ENCODE peak calls at places on chromosome 19, in five cellular contexts. L is HCT116, J is cardiac muscle cell, T is fibroblast of pulmonary artery, D is left ventricle myocardium inferior. P is an unnamed sample.

GRCh38 chr19:17889609-17890214 is 18.0 kb downstream of the SLC5A5 start:
- DNase-seq in L (no peak), J (peak), T (peak), D (no peak), P (no peak)

GRCh38 chr19:30545752-30546151 is 173.6 kb downstream of the ZNF536 start:
- DNase-seq in L (no peak), J (no peak), T (no peak), D (no peak), P (no peak)

GRCh38 chr19:4278460-4278901 is 585 bp upstream of the SHD start:
- DNase-seq in L (no peak), J (no peak), T (no peak), D (no peak), P (no peak)

GRCh38 chr19:45468159-45468651 is 409 bp downstream of the FOSB start:
- DNase-seq in L (no peak), J (peak), T (no peak), D (no peak), P (peak)

GRCh38 chr19:18629166-18630088 is 7.4 kb upstream of the KLHL26 start:
- DNase-seq in L (no peak), J (peak), T (peak), D (peak), P (no peak)

GRCh38 chr19:29884044-29884443 is 58.0 kb upstream of the URI1 start:
- DNase-seq in L (no peak), J (no peak), T (no peak), D (no peak), P (no peak)

GRCh38 chr19:56217039-56217949 is 15.2 kb downstream of the ZSCAN5C start:
- DNase-seq in L (no peak), J (peak), T (peak), D (peak), P (no peak)

GRCh38 chr19:6718741-6719539 is 1.5 kb downstream of the C3 start:
- DNase-seq in L (peak), J (peak), T (peak), D (no peak), P (peak)

GRCh38 chr19:7622933-7623685 is 6.2 kb downstream of the XAB2 start:
- DNase-seq in L (no peak), J (no peak), T (no peak), D (no peak), P (no peak)

GRCh38 chr19:51687791-51688664 is 5.1 kb upstream of the SPACA6 start:
- DNase-seq in L (no peak), J (peak), T (peak), D (peak), P (no peak)

GRCh38 chr19:45302416-45302815 is 20.3 kb downstream of the CKM start:
- DNase-seq in L (no peak), J (no peak), T (no peak), D (no peak), P (no peak)

GRCh38 chr19:16660763-16661479 is at the start of gene TMEM38A:
- DNase-seq in L (no peak), J (peak), T (no peak), D (peak), P (no peak)

GRCh38 chr19:5090780-5091575 is 122.1 kb downstream of the KDM4B start:
- DNase-seq in L (no peak), J (peak), T (peak), D (peak), P (no peak)

GRCh38 chr19:19582471-19582870 is 36.0 kb downstream of the PBX4 start:
- DNase-seq in L (no peak), J (no peak), T (no peak), D (no peak), P (no peak)

GRCh38 chr19:3642987-3643386 is 16.4 kb upstream of the CACTIN start:
- DNase-seq in L (peak), J (no peak), T (no peak), D (no peak), P (no peak)

GRCh38 chr19:12833747-12834417 is 497 bp downstream of the RTBDN start:
- DNase-seq in L (no peak), J (peak), T (no peak), D (no peak), P (no peak)

GRCh38 chr19:3923912-3924311 is 9.0 kb upstream of the NMRK2 start:
- DNase-seq in L (no peak), J (no peak), T (no peak), D (no peak), P (no peak)

GRCh38 chr19:12065100-12065538 is 588 bp downstream of the ZNF844 start:
- DNase-seq in L (no peak), J (peak), T (peak), D (peak), P (no peak)

DNA sequence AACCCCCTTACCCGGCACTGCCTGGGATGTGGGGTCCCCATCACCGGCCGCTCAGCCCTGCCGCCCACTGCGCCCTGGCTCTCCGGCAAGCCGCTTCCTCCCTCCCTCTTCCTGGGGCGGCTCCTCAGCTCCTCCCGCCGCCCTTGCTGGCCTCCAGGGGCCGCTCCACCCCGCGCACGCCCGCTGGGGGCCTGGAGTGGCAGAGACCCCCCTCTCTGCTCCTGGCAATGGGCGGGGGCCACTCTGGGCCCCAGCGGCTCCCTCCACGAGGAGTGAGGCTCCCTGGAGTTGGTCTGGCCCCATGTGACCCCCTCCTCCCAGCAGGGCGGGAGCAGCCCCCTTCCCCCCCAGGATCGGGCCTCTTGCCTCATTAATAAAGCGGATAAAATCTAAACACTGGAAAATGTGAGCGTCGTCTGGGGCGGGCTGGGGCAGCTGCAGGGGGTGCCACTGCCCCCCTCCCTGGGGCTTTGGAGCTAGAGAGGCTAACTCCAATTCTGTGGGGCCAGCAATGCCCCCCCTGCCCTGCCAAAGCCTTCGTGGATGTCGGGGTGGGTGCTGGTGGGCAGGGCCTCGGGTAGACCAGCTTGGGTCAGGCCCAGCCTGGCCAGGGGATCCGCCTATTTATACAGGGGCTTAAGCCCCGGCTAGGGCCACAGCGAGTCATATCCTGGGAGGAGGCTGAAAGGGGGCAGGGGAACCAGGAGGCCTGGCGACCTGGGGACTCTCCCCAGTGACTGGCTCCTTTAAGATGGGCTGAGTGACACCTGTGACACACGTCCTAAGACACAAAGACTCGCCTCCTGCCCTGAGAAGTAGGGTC is at the start of gene PTGER1:
- DNase-seq in L (peak), J (peak), T (no peak), D (no peak), P (no peak)
- TF ChIP-seq CTCF in L (peak), J (peak), T (peak), D (peak), P (peak)

GRCh38 chr19:49070416-49070815 is 2.1 kb downstream of the KCNA7 start:
- DNase-seq in L (no peak), J (no peak), T (no peak), D (no peak), P (no peak)

GRCh38 chr19:49071860-49072547 is 495 bp downstream of the KCNA7 start:
- DNase-seq in L (no peak), J (no peak), T (no peak), D (no peak), P (no peak)

GRCh38 chr19:49069026-49069425 is 3.5 kb downstream of the KCNA7 start:
- DNase-seq in L (no peak), J (no peak), T (no peak), D (no peak), P (no peak)

DNA sequence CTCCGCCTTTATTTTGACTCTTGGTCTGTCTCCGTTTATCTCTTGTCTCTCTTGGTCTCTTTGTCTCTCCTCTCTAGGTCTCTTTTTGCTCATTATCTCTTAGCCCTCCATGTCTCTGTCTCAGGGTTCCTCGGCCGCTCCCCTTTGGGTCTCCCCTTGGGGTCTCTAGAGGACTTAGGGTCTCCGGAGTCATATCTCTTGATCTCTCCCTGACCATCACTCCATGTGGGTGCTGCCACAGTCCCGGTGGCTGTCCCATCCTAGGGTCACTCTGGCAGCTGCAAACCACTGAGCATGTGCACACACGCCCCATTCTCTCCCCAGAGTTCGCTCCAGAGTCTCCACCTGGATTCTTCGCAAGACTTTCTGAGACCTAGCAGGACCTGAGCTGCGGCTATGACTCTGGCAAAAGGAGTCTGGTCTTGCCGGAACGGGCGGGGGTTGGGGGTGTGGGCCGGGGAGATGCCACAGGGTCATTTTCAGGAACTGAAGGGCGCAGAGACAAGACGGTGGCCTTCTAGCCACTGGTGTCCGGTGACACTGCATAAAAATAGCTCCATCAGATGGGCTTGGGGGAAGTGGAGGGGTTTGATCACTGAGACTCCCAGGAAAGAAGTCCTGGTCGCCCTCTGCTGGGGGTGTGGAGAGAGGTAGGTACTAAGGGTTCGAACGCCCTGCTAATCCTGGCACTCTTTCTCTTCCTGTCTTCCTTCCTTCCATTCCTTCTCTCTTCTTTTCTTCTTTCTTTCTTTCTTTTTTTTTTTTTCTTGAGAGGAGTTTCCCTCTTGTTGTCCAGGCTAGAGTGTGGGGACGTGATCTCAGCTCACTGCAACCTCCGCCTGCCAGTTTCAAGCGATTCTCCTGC is 1.2 kb upstream of the KCNA7 start:
- DNase-seq in L (peak), J (no peak), T (no peak), D (no peak), P (no peak)
- TF ChIP-seq CTCF in L (peak), J (peak), T (peak), D (peak), P (no peak)

GRCh38 chr19:33946535-33947323 is 150.1 kb downstream of the KCTD15 start:
- DNase-seq in L (no peak), J (no peak), T (no peak), D (no peak), P (no peak)

GRCh38 chr19:33950141-33950805 is 153.6 kb downstream of the KCTD15 start:
- DNase-seq in L (no peak), J (peak), T (peak), D (no peak), P (no peak)

GRCh38 chr19:33948651-33949335 is 152.1 kb downstream of the KCTD15 start:
- DNase-seq in L (no peak), J (no peak), T (no peak), D (no peak), P (no peak)

GRCh38 chr19:33953023-33953422 is 156.4 kb downstream of the KCTD15 start:
- DNase-seq in L (no peak), J (no peak), T (no peak), D (no peak), P (no peak)

GRCh38 chr19:33947565-33947964 is 150.9 kb downstream of the KCTD15 start:
- DNase-seq in L (no peak), J (no peak), T (peak), D (no peak), P (no peak)
- TF ChIP-seq CTCF in L (peak), J (no peak), T (peak), D (no peak), P (no peak)

GRCh38 chr19:1261512-1261862 is 7.6 kb upstream of the CIRBP start:
- DNase-seq in L (no peak), J (no peak), T (no peak), D (no peak), P (no peak)
- TF ChIP-seq CTCF in L (peak), J (peak), T (peak), D (peak), P (peak)

GRCh38 chr19:46678110-46678732 is 17.2 kb upstream of the DACT3 start:
- DNase-seq in L (peak), J (no peak), T (peak), D (no peak), P (no peak)
- TF ChIP-seq CTCF in L (no peak), J (no peak), T (no peak), D (no peak), P (no peak)

GRCh38 chr19:10936661-10937084 is 8.1 kb downstream of the TIMM29 start:
- DNase-seq in L (peak), J (peak), T (peak), D (no peak), P (no peak)
- TF ChIP-seq CTCF in L (peak), J (peak), T (peak), D (peak), P (peak)

GRCh38 chr19:43300876-43301765 is 31.8 kb upstream of the PSG9 start:
- DNase-seq in L (no peak), J (no peak), T (no peak), D (no peak), P (no peak)

GRCh38 chr19:43308244-43308815 is 39.0 kb upstream of the PSG9 start:
- DNase-seq in L (no peak), J (no peak), T (no peak), D (no peak), P (no peak)

GRCh38 chr19:43306097-43306496 is 36.8 kb upstream of the PSG9 start:
- DNase-seq in L (no peak), J (no peak), T (no peak), D (no peak), P (no peak)

GRCh38 chr19:43310221-43310620 is 40.9 kb upstream of the PSG9 start:
- DNase-seq in L (no peak), J (no peak), T (no peak), D (no peak), P (no peak)

DNA sequence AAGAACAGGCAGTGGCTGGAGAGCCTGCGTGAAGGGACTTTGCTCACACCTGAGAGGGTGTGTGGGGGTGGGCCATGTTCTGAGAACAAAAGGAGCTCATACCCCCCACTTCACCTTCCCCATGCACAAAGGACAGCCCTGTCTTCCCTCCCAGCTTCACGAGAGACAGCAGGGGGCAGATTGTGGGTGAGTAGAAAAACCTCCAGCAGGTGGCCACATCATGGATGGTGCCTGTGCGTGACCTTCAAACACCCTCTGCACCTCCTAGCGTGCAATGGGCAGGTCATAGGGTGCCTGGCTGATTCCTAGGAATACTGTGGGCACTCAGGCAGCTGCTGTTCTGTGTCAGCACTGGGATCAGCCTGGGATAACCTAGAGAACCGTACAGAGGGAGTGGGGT is 36.3 kb upstream of the PSG9 start:
- DNase-seq in L (no peak), J (no peak), T (no peak), D (no peak), P (no peak)
- TF ChIP-seq CTCF in L (peak), J (no peak), T (no peak), D (no peak), P (no peak)

DNA sequence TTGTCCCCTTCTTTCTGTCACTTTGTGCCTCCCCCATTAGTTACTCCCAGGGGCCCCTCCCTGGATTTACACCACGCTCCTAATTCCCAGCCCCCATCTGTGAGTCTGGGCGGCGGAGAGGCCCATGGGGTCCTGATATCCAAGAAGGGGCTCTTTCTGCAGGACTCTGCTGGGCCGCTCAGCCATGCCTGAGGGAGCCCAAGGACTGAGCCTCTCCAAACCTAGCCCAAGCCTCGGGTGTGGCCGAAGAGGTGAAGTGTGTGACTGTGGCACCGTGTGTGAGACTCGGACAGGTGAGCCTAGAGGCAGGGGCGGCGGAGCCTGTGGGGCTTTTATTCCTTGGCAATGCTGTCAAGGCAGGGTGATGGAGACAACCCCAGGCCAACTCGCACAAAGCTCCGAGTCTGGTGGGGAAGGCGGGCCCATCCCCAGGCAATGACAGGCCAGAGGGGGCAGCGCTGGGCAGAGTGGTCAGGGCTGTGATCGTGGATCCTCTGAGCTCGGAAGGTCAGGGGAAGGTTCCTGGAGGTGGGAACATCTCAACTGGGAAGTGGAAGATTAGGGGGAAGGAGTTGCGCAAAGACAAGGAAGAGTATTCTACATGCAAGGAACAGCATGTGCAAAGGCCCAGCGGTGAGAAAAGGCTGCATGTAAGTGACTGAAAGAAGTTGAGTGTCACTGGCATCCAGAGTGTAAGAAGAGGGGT is 1.6 kb downstream of the PLEKHG2 start:
- DNase-seq in L (no peak), J (no peak), T (no peak), D (no peak), P (no peak)
- TF ChIP-seq CTCF in L (peak), J (peak), T (no peak), D (no peak), P (no peak)

GRCh38 chr19:10661946-10662345 is 7.8 kb downstream of the ILF3 start:
- DNase-seq in L (no peak), J (no peak), T (no peak), D (no peak), P (no peak)
- TF ChIP-seq CTCF in L (no peak), J (no peak), T (no peak), D (no peak), P (no peak)

P was measured in CD14-positive monocyte.